ENCODE peak calls at places on chromosomes 3 and 15, in ten cellular contexts. S is SJSA1, Y is PC-9, G is AG09309, L is Panc1, O is sigmoid colon, K is fibroblast of pulmonary artery, N is hepatocyte, C is H7, T is cardiac fibroblast. M is an unnamed sample.
A peak's percentile ranks its signal among the peaks of the same experiment; 100 is the strongest.

GRCh38 chr3:188687389-188687788 is 484.4 kb upstream of the TPRG1 start:
- DNase-seq in S (peak; percentile 43), Y (no peak), G (peak; percentile 88), L (no peak), O (no peak), K (peak; percentile 59), N (no peak), C (no peak), T (peak; percentile 44), M (no peak)

GRCh38 chr3:188697127-188697526 is 474.6 kb upstream of the TPRG1 start:
- DNase-seq in S (no peak), Y (no peak), G (no peak), L (no peak), O (no peak), K (no peak), N (no peak), C (no peak), T (no peak), M (no peak)

GRCh38 chr15:92930776-92931175 is 30.7 kb downstream of the CHD2 start:
- DNase-seq in S (no peak), Y (peak; percentile 25), G (peak; percentile 70), L (no peak), O (no peak), K (peak; percentile 51), N (no peak), C (no peak), T (peak; percentile 60), M (no peak)

GRCh38 chr3:197541756-197542539 is 13.8 kb downstream of the BDH1 start:
- DNase-seq in S (peak; percentile 22), Y (no peak), G (no peak), L (no peak), O (peak; percentile 83), K (peak; percentile 86), N (peak; percentile 71), C (peak; percentile 90), T (peak; percentile 88), M (no peak)

GRCh38 chr3:179196098-179196497 is 47.9 kb downstream of the PIK3CA start:
- DNase-seq in S (peak; percentile 79), Y (no peak), G (peak; percentile 52), L (no peak), O (no peak), K (peak; percentile 70), N (no peak), C (no peak), T (peak; percentile 51), M (no peak)

GRCh38 chr3:184539801-184540440 is 21.7 kb upstream of the EPHB3 start:
- DNase-seq in S (no peak), Y (no peak), G (no peak), L (no peak), O (peak; percentile 28), K (no peak), N (no peak), C (peak; percentile 62), T (no peak), M (no peak)

GRCh38 chr15:101255066-101255415 is 3.2 kb upstream of the CHSY1 start:
- DNase-seq in S (no peak), Y (no peak), G (no peak), L (no peak), O (no peak), K (no peak), N (no peak), C (no peak), T (peak; percentile 51), M (no peak)

GRCh38 chr3:185998136-185998535 is 60.3 kb upstream of the TRA2B start:
- DNase-seq in S (no peak), Y (no peak), G (no peak), L (no peak), O (no peak), K (no peak), N (no peak), C (no peak), T (no peak), M (peak; percentile 70)

GRCh38 chr15:27059610-27060202 is 88.7 kb downstream of the GABRG3 start:
- DNase-seq in S (peak; percentile 2), Y (peak; percentile 20), G (no peak), L (no peak), O (no peak), K (peak; percentile 39), N (peak; percentile 76), C (peak; percentile 89), T (peak; percentile 31), M (peak; percentile 56)

GRCh38 chr3:45988804-45989203 is 6.8 kb downstream of the FYCO1 start:
- DNase-seq in S (peak; percentile 66), Y (no peak), G (peak; percentile 45), L (no peak), O (no peak), K (peak; percentile 79), N (peak; percentile 30), C (no peak), T (peak; percentile 65), M (peak; percentile 25)

DNA sequence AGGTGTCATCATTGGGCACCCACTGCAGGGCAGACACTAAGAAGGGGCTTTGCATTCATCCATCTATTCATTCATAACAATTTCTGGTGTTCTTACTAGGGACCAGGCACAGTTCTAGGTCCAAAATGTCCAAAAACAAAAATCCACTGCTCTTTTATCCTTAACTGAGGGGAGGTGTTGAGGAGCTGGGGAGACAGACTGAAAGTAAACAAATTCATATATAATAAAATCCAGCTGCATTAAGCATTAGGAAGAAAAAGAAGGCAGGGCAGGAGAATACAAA is 1.1 kb downstream of the EIF4E3 start:
- DNase-seq in S (no peak), Y (no peak), G (no peak), L (no peak), O (no peak), K (no peak), N (no peak), C (no peak), T (no peak), M (no peak)
- H3K4me3 ChIP-seq in S (peak overlapping the region; percentile 86), Y (no peak overlapping the region), G (no peak overlapping the region), L (no peak overlapping the region), O (peak overlapping the region; percentile 65), K (peak overlapping the region; percentile 65), N (peak overlapping the region; percentile 83), C (peak overlapping the region; percentile 67), T (peak overlapping the region; percentile 68), M (peak overlapping the region; percentile 52)

DNA sequence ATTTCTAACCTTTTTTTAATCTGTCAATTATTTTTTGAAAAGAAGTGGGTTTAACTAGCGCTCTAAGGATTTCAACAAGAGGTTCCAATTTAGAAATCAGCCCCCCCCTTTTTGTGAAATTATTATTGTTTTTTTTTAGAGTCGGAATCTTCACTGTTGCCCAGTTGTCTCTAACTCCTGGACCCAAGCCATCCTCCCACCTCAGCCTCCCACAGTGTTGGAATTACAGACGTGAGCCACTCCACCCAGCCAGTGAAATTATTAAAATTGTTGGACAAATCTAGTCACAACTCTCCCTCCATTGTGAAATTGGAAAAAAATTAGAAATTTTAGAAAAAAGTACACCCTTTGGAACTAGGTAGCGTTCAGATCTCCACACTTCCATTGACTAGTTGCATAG is 2.5 kb downstream of the AKAP13 start:
- DNase-seq in S (no peak), Y (no peak), G (no peak), L (no peak), O (no peak), K (no peak), N (no peak), C (no peak), T (no peak), M (no peak)
- H3K4me3 ChIP-seq in S (no peak overlapping the region), Y (peak overlapping the region; percentile 66), G (no peak overlapping the region), L (peak overlapping the region; percentile 74), O (peak overlapping the region; percentile 97), K (no peak overlapping the region), N (peak overlapping the region; percentile 65), C (no peak overlapping the region), T (no peak overlapping the region), M (no peak overlapping the region)

GRCh38 chr3:42868841-42869240 is 6.8 kb downstream of the CYP8B1 start:
- DNase-seq in S (no peak), Y (no peak), G (no peak), L (no peak), O (no peak), K (no peak), N (no peak), C (no peak), T (no peak), M (no peak)

GRCh38 chr3:42874749-42875148 is 930 bp downstream of the CYP8B1 start:
- DNase-seq in S (no peak), Y (no peak), G (no peak), L (no peak), O (no peak), K (no peak), N (no peak), C (no peak), T (no peak), M (no peak)

GRCh38 chr3:42872718-42873117 is 3.0 kb downstream of the CYP8B1 start:
- DNase-seq in S (no peak), Y (no peak), G (no peak), L (no peak), O (no peak), K (no peak), N (no peak), C (no peak), T (peak; percentile 30), M (no peak)

GRCh38 chr3:42873216-42873982 is 2.3 kb downstream of the CYP8B1 start:
- DNase-seq in S (no peak), Y (no peak), G (no peak), L (no peak), O (no peak), K (no peak), N (no peak), C (no peak), T (no peak), M (no peak)

DNA sequence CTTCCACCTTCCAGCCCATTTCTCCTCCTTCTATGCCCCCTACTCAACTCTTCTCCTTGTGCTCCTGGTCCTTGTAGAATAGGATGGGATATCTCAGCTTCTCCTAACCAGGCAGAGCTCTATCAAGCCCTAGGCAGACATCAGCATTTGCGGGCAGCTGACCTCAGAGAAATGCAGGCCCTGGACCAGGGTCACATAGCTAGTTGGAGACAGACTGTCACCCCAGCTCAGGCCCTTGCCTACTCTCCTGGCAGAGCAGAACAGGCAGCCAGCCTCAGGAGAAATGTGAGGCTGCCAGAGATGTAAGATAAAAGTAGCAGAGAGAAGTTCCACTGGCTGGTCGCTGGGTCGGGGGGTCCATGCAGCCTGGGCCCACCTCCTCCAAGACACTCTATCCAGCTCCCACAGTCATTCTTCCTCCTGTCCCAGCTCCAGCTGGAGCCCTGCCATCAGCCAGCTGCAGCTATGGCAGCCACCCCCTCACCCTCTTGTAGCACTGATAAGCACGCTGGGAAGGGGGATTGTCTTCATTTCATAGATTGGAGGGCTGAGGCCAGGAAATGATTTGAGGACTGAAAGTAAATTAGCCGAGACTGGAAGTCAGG is 4.0 kb downstream of the CYP8B1 start:
- DNase-seq in S (no peak), Y (no peak), G (no peak), L (no peak), O (no peak), K (no peak), N (no peak), C (no peak), T (peak; percentile 36), M (no peak)
- H3K4me3 ChIP-seq in S (no peak overlapping the region), Y (no peak overlapping the region), G (no peak overlapping the region), L (no peak overlapping the region), O (no peak overlapping the region), K (no peak overlapping the region), N (no peak overlapping the region), C (no peak overlapping the region), T (no peak overlapping the region), M (no peak overlapping the region)

DNA sequence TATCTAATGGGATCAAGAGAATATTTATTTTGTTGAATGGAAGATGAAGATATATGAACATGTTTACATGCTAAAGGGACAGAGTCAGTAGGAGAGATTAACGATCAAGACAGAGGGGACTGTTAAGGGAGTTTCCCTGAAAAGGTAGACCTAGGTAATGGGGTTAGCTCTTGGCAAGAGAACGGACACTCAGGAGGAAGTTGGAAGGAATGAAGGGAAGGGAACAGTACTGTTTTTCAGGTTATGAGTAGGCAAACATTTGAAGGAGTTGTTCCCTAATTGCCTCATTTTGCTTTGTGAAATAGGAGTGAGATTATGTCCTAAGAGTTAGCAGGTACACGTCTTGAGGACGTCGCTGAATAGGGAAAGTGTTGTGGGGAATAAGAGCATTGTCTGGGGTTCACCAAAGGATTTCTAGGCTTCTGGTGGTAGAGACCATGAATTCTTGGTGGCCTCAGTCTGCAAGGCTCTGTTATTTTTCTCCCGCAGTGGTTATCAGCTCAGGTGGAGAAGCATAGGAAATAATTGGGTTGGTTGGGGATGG is 41.3 kb downstream of the PDE8A start:
- DNase-seq in S (no peak), Y (no peak), G (no peak), L (no peak), O (no peak), K (no peak), N (no peak), C (no peak), T (no peak), M (no peak)
- H3K4me3 ChIP-seq in S (no peak overlapping the region), Y (no peak overlapping the region), G (no peak overlapping the region), L (no peak overlapping the region), O (no peak overlapping the region), K (no peak overlapping the region), N (no peak overlapping the region), C (no peak overlapping the region), T (no peak overlapping the region), M (no peak overlapping the region)